ENCODE peak calls at places on chromosome 9, in eight cellular contexts. E is iris pigment epithelial cell; N is astrocyte of the spinal cord; K is CD4-positive, CD25-positive, alpha-beta regulatory T cell; L is B cell; Z is brain microvascular endothelial cell; M is DMS 273 treated with DMSO at 0.1 percent for 48 hours; X is fibroblast of villous mesenchyme. W is an unnamed sample.

GRCh38 chr9:112831281-112831851 is 59.3 kb downstream of the SLC46A2 start:
- DNase-seq in E (no peak), N (peak), K (no peak), L (no peak), Z (no peak), M (no peak), X (no peak), W (no peak)

GRCh38 chr9:129557192-129558036 is 63.5 kb downstream of the C9orf50 start:
- DNase-seq in E (peak), N (peak), K (no peak), L (no peak), Z (peak), M (no peak), X (peak), W (peak)

GRCh38 chr9:124280176-124280691 is 22.5 kb downstream of the NEK6 start:
- DNase-seq in E (peak), N (peak), K (no peak), L (no peak), Z (peak), M (no peak), X (peak), W (peak)

GRCh38 chr9:119802621-119803020 is 433.4 kb upstream of the BRINP1 start:
- DNase-seq in E (no peak), N (no peak), K (no peak), L (no peak), Z (no peak), M (no peak), X (no peak), W (no peak)

GRCh38 chr9:512555-513272 is 298.0 kb downstream of the DOCK8 start:
- DNase-seq in E (no peak), N (no peak), K (no peak), L (no peak), Z (no peak), M (no peak), X (no peak), W (no peak)

GRCh38 chr9:126690431-126691051 is 76.8 kb downstream of the LMX1B start:
- DNase-seq in E (peak), N (no peak), K (no peak), L (peak), Z (no peak), M (no peak), X (no peak), W (no peak)

GRCh38 chr9:92986175-92987110 is 39.1 kb downstream of the FGD3 start:
- DNase-seq in E (peak), N (no peak), K (peak), L (peak), Z (no peak), M (no peak), X (no peak), W (no peak)

GRCh38 chr9:75833765-75834164 is 56.7 kb upstream of the PCSK5 start:
- DNase-seq in E (no peak), N (no peak), K (no peak), L (no peak), Z (no peak), M (no peak), X (no peak), W (no peak)

GRCh38 chr9:89591291-89592200 is 13.3 kb upstream of the GADD45G start:
- DNase-seq in E (no peak), N (no peak), K (no peak), L (no peak), Z (no peak), M (no peak), X (no peak), W (no peak)

GRCh38 chr9:38046669-38047300 is 22.2 kb downstream of the SHB start:
- DNase-seq in E (peak), N (peak), K (no peak), L (no peak), Z (peak), M (no peak), X (peak), W (peak)

W was measured in kidney glomerular epithelial cell.